ENCODE peak calls at places on chromosomes 7 and 10, in ten cellular contexts. W is non-pigmented ciliary epithelial cell; Y is stimulated activated CD8-positive, alpha-beta memory T cell treated with anti-CD3 and anti-CD28 coated beads, Interleukin-12 subunit alpha, Interleukin-12 subunit beta, amount 100 ng/mL, for 4 hours; D is PC-9; A is NCI-H446 treated with DMSO at 0.1 percent for 48 hours; J is GM23338; B is IMR-90; N is putamen; G is stimulated activated CD4-positive, alpha-beta T cell treated with anti-CD3 and anti-CD28 coated beads, Interleukin-15, amount 100 ng/mL, for 48 hours; U is activated naive CD8-positive, alpha-beta T cell treated with anti-CD3 and anti-CD28 coated beads for 36 hours. V is an unnamed sample.

GRCh38 chr10:51640120-51640819 is 59.1 kb downstream of the CSTF2T start:
- DNase-seq in U (no peak), B (no peak), J (no peak), A (no peak), G (no peak), W (no peak), Y (no peak), N (no peak), D (no peak), V (no peak)

GRCh38 chr10:22435650-22436049 is 90.4 kb downstream of the SPAG6 start:
- DNase-seq in A (no peak), U (no peak), B (no peak), G (no peak), N (no peak), W (no peak), D (no peak), Y (no peak), J (no peak), V (no peak)

GRCh38 chr10:72173635-72174296 is 42.0 kb upstream of the ANAPC16 start:
- DNase-seq in N (no peak), Y (no peak), A (peak), J (no peak), W (no peak), U (no peak), G (no peak), B (peak), D (peak), V (peak)

GRCh38 chr10:48978318-48978717 is 38.7 kb upstream of the LRRC18 start:
- DNase-seq in G (no peak), D (no peak), N (no peak), Y (no peak), B (no peak), J (no peak), U (no peak), A (no peak), W (no peak), V (no peak)

GRCh38 chr10:12081879-12082560 is 13.3 kb downstream of the DHTKD1 start:
- DNase-seq in B (peak), D (no peak), G (no peak), W (no peak), A (no peak), Y (no peak), J (no peak), U (no peak), N (no peak), V (no peak)

GRCh38 chr7:74598558-74598957 is 59.0 kb upstream of the GTF2I start:
- DNase-seq in A (no peak), N (no peak), W (no peak), U (no peak), D (no peak), G (no peak), J (no peak), Y (no peak), B (peak), V (no peak)

GRCh38 chr7:45124351-45124750 is 12.9 kb upstream of the TBRG4 start:
- DNase-seq in B (no peak), U (no peak), N (no peak), D (no peak), G (no peak), Y (no peak), J (no peak), A (no peak), W (no peak), V (no peak)

GRCh38 chr10:32317795-32318194 is 29.2 kb downstream of the EPC1 start:
- DNase-seq in D (no peak), W (no peak), J (no peak), A (no peak), Y (no peak), U (no peak), B (no peak), N (no peak), G (no peak), V (peak)

GRCh38 chr10:21720090-21720489 is 186.1 kb downstream of the MLLT10 start:
- DNase-seq in N (peak), U (no peak), D (no peak), J (peak), Y (no peak), G (no peak), B (peak), W (no peak), A (no peak), V (no peak)

GRCh38 chr7:93890464-93891068 is at the start of gene TFPI2:
- DNase-seq in U (peak), N (no peak), J (peak), G (no peak), D (peak), Y (no peak), A (no peak), B (peak), W (peak), V (peak)

V was measured in GM12865.